ENCODE peak calls at places on chromosomes 12 and 14, in four cellular contexts. Q is neural crest cell, M is WTC11, O is AG10803. G is an unnamed sample.

GRCh38 chr14:104598039-104598438 is 6.5 kb downstream of the TMEM179 start:
- DNase-seq in Q (no peak), M (no peak), O (no peak), G (no peak)

GRCh38 chr14:103518416-103519042 is 4.1 kb downstream of the CKB start:
- DNase-seq in Q (peak), M (peak), O (peak), G (peak)

GRCh38 chr12:13342971-13343370 is 146.4 kb downstream of the EMP1 start:
- DNase-seq in Q (no peak), M (no peak), O (peak), G (no peak)

GRCh38 chr14:101230851-101231550 is 327.5 kb upstream of the RTL1 start:
- DNase-seq in Q (no peak), M (no peak), O (no peak), G (no peak)

GRCh38 chr12:52055781-52056711 is 4.8 kb downstream of the NR4A1 start:
- DNase-seq in Q (no peak), M (no peak), O (no peak), G (no peak)

GRCh38 chr12:113980537-113981337 is 14.6 kb upstream of the RBM19 start:
- DNase-seq in Q (peak), M (peak), O (peak), G (peak)

GRCh38 chr12:63317447-63317846 is 166.4 kb upstream of the AVPR1A start:
- DNase-seq in Q (no peak), M (no peak), O (no peak), G (no peak)

GRCh38 chr14:69580009-69580577 is 5.4 kb upstream of the CCDC177 start:
- DNase-seq in Q (peak), M (peak), O (peak), G (peak)

GRCh38 chr14:53054457-53054856 is 98.7 kb downstream of the DDHD1 start:
- DNase-seq in Q (no peak), M (no peak), O (peak), G (peak)

GRCh38 chr14:54985156-54985555 is 41.7 kb downstream of the WDHD1 start:
- DNase-seq in Q (no peak), M (no peak), O (no peak), G (no peak)

GRCh38 chr14:54979039-54979438 is 47.9 kb downstream of the WDHD1 start:
- DNase-seq in Q (no peak), M (no peak), O (no peak), G (no peak)

GRCh38 chr14:54976316-54976715 is 50.6 kb downstream of the WDHD1 start:
- DNase-seq in Q (no peak), M (no peak), O (peak), G (peak)

GRCh38 chr14:54975856-54976255 is 51.0 kb downstream of the WDHD1 start:
- DNase-seq in Q (no peak), M (no peak), O (peak), G (peak)

GRCh38 chr14:54981698-54982097 is 45.2 kb downstream of the WDHD1 start:
- DNase-seq in Q (no peak), M (no peak), O (peak), G (peak)
- TF ChIP-seq CTCF in Q (peak), M (no peak), O (peak), G (peak)

GRCh38 chr14:54207991-54208520 is 188.8 kb upstream of the CDKN3 start:
- DNase-seq in Q (no peak), M (no peak), O (peak), G (peak)
- TF ChIP-seq CTCF in Q (no peak), M (no peak), O (no peak), G (no peak)

GRCh38 chr14:96264200-96264553 is 8.2 kb downstream of the BDKRB1 start:
- DNase-seq in Q (no peak), M (no peak), O (no peak), G (no peak)
- TF ChIP-seq CTCF in Q (no peak), M (no peak), O (no peak), G (no peak)

GRCh38 chr12:96120359-96121100 is 73.6 kb upstream of the ELK3 start:
- DNase-seq in Q (no peak), M (peak), O (no peak), G (peak)
- TF ChIP-seq CTCF in Q (no peak), M (no peak), O (no peak), G (no peak)

GRCh38 chr14:100078216-100078780 is 13.1 kb downstream of the EVL start:
- DNase-seq in Q (no peak), M (no peak), O (no peak), G (no peak)

GRCh38 chr14:100076630-100077029 is 11.4 kb downstream of the EVL start:
- DNase-seq in Q (no peak), M (no peak), O (peak), G (peak)

GRCh38 chr14:100077441-100077840 is 12.2 kb downstream of the EVL start:
- DNase-seq in Q (no peak), M (no peak), O (no peak), G (no peak)

GRCh38 chr14:100074431-100075100 is 9.3 kb downstream of the EVL start:
- DNase-seq in Q (no peak), M (no peak), O (no peak), G (no peak)

GRCh38 chr14:100076133-100076532 is 10.9 kb downstream of the EVL start:
- DNase-seq in Q (no peak), M (peak), O (peak), G (peak)
- TF ChIP-seq CTCF in Q (peak), M (peak), O (peak), G (peak)

DNA sequence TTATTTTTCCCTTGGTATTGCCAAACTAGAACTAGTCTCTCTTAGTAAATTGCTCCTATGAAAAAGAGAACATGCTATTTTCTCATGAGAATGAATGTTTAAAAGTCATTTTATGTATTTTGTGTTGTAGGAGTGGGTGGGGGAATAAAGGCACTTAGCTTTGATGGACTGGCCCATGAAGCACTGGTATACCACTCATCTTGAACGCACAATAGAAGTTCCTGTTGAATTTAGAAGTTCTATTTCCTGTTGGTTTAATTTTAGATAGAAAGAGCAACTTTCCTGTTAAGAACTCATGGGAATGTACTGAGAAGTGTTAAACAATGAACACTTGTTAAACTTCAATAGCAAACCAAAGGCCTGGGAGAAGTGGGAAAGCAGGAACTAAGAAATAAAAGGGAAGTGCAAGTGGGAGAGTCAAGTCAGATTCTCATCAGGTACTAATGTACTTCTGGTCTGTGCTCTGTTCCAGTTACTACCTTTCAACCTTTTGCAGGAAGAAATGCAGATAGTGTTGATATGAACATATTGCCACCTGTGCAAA is 23.1 kb downstream of the TTC6 start:
- DNase-seq in Q (no peak), M (no peak), O (no peak), G (no peak)
- TF ChIP-seq CTCF in Q (no peak), M (no peak), O (no peak), G (no peak)

G was measured in choroid plexus epithelial cell.